ENCODE peak calls at places on chromosomes 6 and 20, in eight cellular contexts. C is A549; T is progenitor cell of endocrine pancreas; E is AG08396; D is epithelial cell of proximal tubule; A is ascending aorta; B is stimulated activated CD8-positive, alpha-beta memory T cell treated with anti-CD3 and anti-CD28 coated beads, Interleukin-15, amount 100 ng/mL, for 24 hours; W is Kasumi-1. K is an unnamed sample.
A peak's percentile ranks its signal among the peaks of the same experiment; 100 is the strongest.

GRCh38 chr6:167405778-167406532 is 81.1 kb downstream of the TTLL2 start:
- DNase-seq in C (no peak), T (no peak), E (no peak), D (no peak), A (no peak), B (no peak), W (no peak), K (no peak)

GRCh38 chr20:49887251-49887827 is 28.0 kb downstream of the SPATA2 start:
- DNase-seq in C (no peak), T (no peak), E (no peak), D (no peak), A (peak; percentile 80), B (no peak), W (no peak), K (no peak)

GRCh38 chr20:49635829-49636228 is 67.9 kb upstream of the PTGIS start:
- DNase-seq in C (no peak), T (no peak), E (no peak), D (no peak), A (no peak), B (no peak), W (peak; percentile 23), K (no peak)

GRCh38 chr20:44017905-44018683 is 103.4 kb downstream of the TOX2 start:
- DNase-seq in C (peak; percentile 25), T (no peak), E (peak; percentile 78), D (peak; percentile 32), A (peak; percentile 83), B (no peak), W (no peak), K (no peak)

GRCh38 chr6:158642097-158642601 is 2.4 kb downstream of the DYNLT1 start:
- DNase-seq in C (no peak), T (no peak), E (peak; percentile 70), D (peak; percentile 95), A (peak; percentile 58), B (no peak), W (no peak), K (no peak)

GRCh38 chr6:5994999-5995698 is 11.6 kb downstream of the NRN1 start:
- DNase-seq in C (no peak), T (no peak), E (no peak), D (no peak), A (no peak), B (no peak), W (no peak), K (no peak)

GRCh38 chr20:38278763-38279162 is 18.2 kb upstream of the KIAA1755 start:
- DNase-seq in C (no peak), T (no peak), E (no peak), D (no peak), A (no peak), B (no peak), W (no peak), K (no peak)

GRCh38 chr6:80280258-80281010 is 174.0 kb downstream of the BCKDHB start:
- DNase-seq in C (no peak), T (no peak), E (peak; percentile 10), D (no peak), A (no peak), B (no peak), W (no peak), K (no peak)

GRCh38 chr6:52341861-52342260 is 20.1 kb upstream of the PAQR8 start:
- DNase-seq in C (no peak), T (no peak), E (no peak), D (no peak), A (no peak), B (no peak), W (no peak), K (no peak)

GRCh38 chr6:161076211-161076677 is 84.7 kb downstream of the MAP3K4 start:
- DNase-seq in C (no peak), T (no peak), E (no peak), D (no peak), A (no peak), B (no peak), W (no peak), K (no peak)

GRCh38 chr20:40754372-40754943 is 65.4 kb upstream of the MAFB start:
- DNase-seq in C (no peak), T (no peak), E (no peak), D (no peak), A (no peak), B (no peak), W (no peak), K (no peak)

GRCh38 chr20:2387180-2387577 is 6.5 kb downstream of the TGM6 start:
- DNase-seq in C (peak; percentile 46), T (peak; percentile 46), E (peak; percentile 32), D (no peak), A (peak; percentile 47), B (peak; percentile 19), W (peak; percentile 39), K (no peak)

GRCh38 chr20:8148501-8148900 is 16.4 kb downstream of the PLCB1 start:
- DNase-seq in C (no peak), T (no peak), E (no peak), D (no peak), A (no peak), B (no peak), W (no peak), K (no peak)

GRCh38 chr6:1047926-1048595 is 263.8 kb upstream of the FOXQ1 start:
- DNase-seq in C (no peak), T (no peak), E (no peak), D (no peak), A (no peak), B (no peak), W (no peak), K (no peak)

GRCh38 chr20:46215913-46216707 is 92.2 kb downstream of the CDH22 start:
- DNase-seq in C (peak; percentile 70), T (peak; percentile 22), E (peak; percentile 70), D (no peak), A (no peak), B (no peak), W (no peak), K (no peak)

GRCh38 chr6:138115877-138116660 is 8.8 kb upstream of the PERP start:
- DNase-seq in C (peak; percentile 40), T (no peak), E (peak; percentile 69), D (no peak), A (no peak), B (no peak), W (peak; percentile 82), K (no peak)

GRCh38 chr20:18004389-18005031 is 35.7 kb downstream of the MGME1 start:
- DNase-seq in C (no peak), T (no peak), E (peak; percentile 32), D (no peak), A (no peak), B (no peak), W (no peak), K (no peak)

GRCh38 chr20:44771172-44771535 is 25.5 kb downstream of the KCNK15 start:
- DNase-seq in C (no peak), T (no peak), E (no peak), D (no peak), A (no peak), B (no peak), W (no peak), K (no peak)

GRCh38 chr6:56902551-56903464 is 52.1 kb upstream of the BEND6 start:
- DNase-seq in C (peak; percentile 15), T (no peak), E (peak; percentile 45), D (no peak), A (no peak), B (no peak), W (peak; percentile 85), K (no peak)

GRCh38 chr6:27591660-27592059 is 118.8 kb upstream of the ZNF184 start:
- DNase-seq in C (no peak), T (no peak), E (no peak), D (no peak), A (no peak), B (no peak), W (peak; percentile 35), K (no peak)

GRCh38 chr6:6736753-6737654 is 148.5 kb downstream of the LY86 start:
- DNase-seq in C (no peak), T (no peak), E (peak; percentile 81), D (no peak), A (peak; percentile 68), B (no peak), W (no peak), K (no peak)

GRCh38 chr6:34792605-34793500 is 970 bp downstream of the BLTP3A start:
- DNase-seq in C (peak; percentile 32), T (no peak), E (peak; percentile 53), D (peak; percentile 43), A (peak; percentile 72), B (no peak), W (peak; percentile 65), K (peak; percentile 28)

GRCh38 chr6:138544521-138544920 is 45.2 kb upstream of the NHSL1 start:
- DNase-seq in C (no peak), T (no peak), E (no peak), D (no peak), A (no peak), B (no peak), W (no peak), K (no peak)

GRCh38 chr6:71724456-71725180 is 161.7 kb upstream of the RIMS1 start:
- DNase-seq in C (no peak), T (no peak), E (no peak), D (no peak), A (no peak), B (no peak), W (no peak), K (no peak)